ENCODE peak calls at places on chromosome 22, in six cellular contexts. V is pancreas, J is right cardiac atrium, D is tibial artery, X is DND-41, I is thoracic aorta. H is an unnamed sample.

GRCh38 chr22:35023692-35024363 is 42.1 kb upstream of the ISX start:
- DNase-seq in V (peak; percentile 84), J (peak; percentile 52), D (peak; percentile 64), X (peak; percentile 5), I (no peak), H (peak; percentile 54)

GRCh38 chr22:37237371-37238268 is 6.4 kb downstream of the RAC2 start:
- DNase-seq in V (no peak), J (no peak), D (no peak), X (no peak), I (no peak), H (no peak)

GRCh38 chr22:27032121-27032761 is 374.9 kb downstream of the MIAT start:
- DNase-seq in V (peak; percentile 85), J (peak; percentile 25), D (peak; percentile 83), X (no peak), I (peak; percentile 11), H (no peak)

GRCh38 chr22:18968011-18968749 is 32.1 kb upstream of the PRODH start:
- DNase-seq in V (peak; percentile 86), J (peak; percentile 34), D (no peak), X (peak; percentile 54), I (no peak), H (no peak)

GRCh38 chr22:20247010-20247505 is 21.1 kb downstream of the RTN4R start:
- DNase-seq in V (no peak), J (peak; percentile 65), D (no peak), X (no peak), I (no peak), H (no peak)

GRCh38 chr22:37639771-37640590 is 512 bp downstream of the SH3BP1 start:
- DNase-seq in V (peak; percentile 56), J (no peak), D (peak; percentile 67), X (peak; percentile 33), I (no peak), H (no peak)

GRCh38 chr22:34645375-34645774 is 420.6 kb upstream of the ISX start:
- DNase-seq in V (no peak), J (no peak), D (no peak), X (no peak), I (no peak), H (no peak)

GRCh38 chr22:29457730-29458129 is 19.3 kb downstream of the RFPL1 start:
- DNase-seq in V (no peak), J (no peak), D (peak; percentile 32), X (peak; percentile 16), I (no peak), H (no peak)

GRCh38 chr22:16866167-16866566 is 41.0 kb upstream of the XKR3 start:
- DNase-seq in V (no peak), J (no peak), D (no peak), X (no peak), I (no peak), H (no peak)

GRCh38 chr22:35605787-35606492 is 11.2 kb downstream of the MB start:
- DNase-seq in V (peak; percentile 36), J (peak; percentile 53), D (no peak), X (no peak), I (no peak), H (no peak)

GRCh38 chr22:22408731-22409696 is 99.5 kb downstream of the ZNF280B start:
- DNase-seq in V (no peak), J (no peak), D (no peak), X (no peak), I (no peak), H (no peak)
- H3K4me3 ChIP-seq in V (no peak overlapping the region), J (no peak overlapping the region), D (no peak overlapping the region), X (no peak overlapping the region), I (no peak overlapping the region), H (no peak overlapping the region)

DNA sequence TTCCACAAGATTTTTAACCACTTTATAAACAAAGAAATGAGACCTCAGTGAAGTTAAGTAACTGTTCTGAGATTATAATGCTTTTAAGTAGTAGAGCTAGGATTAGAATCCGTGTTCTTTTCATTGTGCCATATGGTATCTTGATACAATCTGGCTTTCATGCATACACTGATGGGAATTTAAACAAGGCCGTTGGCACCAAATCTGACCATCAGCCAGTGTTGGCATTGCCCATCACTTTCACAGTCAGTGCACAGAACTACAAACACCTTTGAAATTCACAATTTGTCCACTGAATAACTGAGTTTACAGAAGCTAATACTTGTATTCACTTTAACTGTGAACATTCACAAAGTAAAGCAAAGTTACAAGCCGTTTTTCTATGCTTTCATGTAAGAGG is 1228.0 kb downstream of the TBC1D22A start:
- DNase-seq in V (no peak), J (no peak), D (no peak), X (no peak), I (no peak), H (no peak)
- H3K4me3 ChIP-seq in V (no peak overlapping the region), J (no peak overlapping the region), D (no peak overlapping the region), X (no peak overlapping the region), I (no peak overlapping the region), H (no peak overlapping the region)

GRCh38 chr22:47334596-47334995 is 572.1 kb downstream of the TBC1D22A start:
- DNase-seq in V (no peak), J (no peak), D (no peak), X (no peak), I (no peak), H (no peak)

GRCh38 chr22:47335958-47336357 is 573.5 kb downstream of the TBC1D22A start:
- DNase-seq in V (no peak), J (no peak), D (no peak), X (no peak), I (no peak), H (no peak)

GRCh38 chr22:47335460-47335859 is 573.0 kb downstream of the TBC1D22A start:
- DNase-seq in V (no peak), J (no peak), D (no peak), X (no peak), I (no peak), H (no peak)

GRCh38 chr22:47333625-47334024 is 571.2 kb downstream of the TBC1D22A start:
- DNase-seq in V (no peak), J (no peak), D (no peak), X (no peak), I (no peak), H (no peak)

GRCh38 chr22:47337161-47337621 is 574.7 kb downstream of the TBC1D22A start:
- DNase-seq in V (no peak), J (no peak), D (no peak), X (no peak), I (no peak), H (no peak)
- H3K4me3 ChIP-seq in V (no peak overlapping the region), J (peak overlapping the region; percentile 42), D (no peak overlapping the region), X (no peak overlapping the region), I (no peak overlapping the region), H (no peak overlapping the region)

DNA sequence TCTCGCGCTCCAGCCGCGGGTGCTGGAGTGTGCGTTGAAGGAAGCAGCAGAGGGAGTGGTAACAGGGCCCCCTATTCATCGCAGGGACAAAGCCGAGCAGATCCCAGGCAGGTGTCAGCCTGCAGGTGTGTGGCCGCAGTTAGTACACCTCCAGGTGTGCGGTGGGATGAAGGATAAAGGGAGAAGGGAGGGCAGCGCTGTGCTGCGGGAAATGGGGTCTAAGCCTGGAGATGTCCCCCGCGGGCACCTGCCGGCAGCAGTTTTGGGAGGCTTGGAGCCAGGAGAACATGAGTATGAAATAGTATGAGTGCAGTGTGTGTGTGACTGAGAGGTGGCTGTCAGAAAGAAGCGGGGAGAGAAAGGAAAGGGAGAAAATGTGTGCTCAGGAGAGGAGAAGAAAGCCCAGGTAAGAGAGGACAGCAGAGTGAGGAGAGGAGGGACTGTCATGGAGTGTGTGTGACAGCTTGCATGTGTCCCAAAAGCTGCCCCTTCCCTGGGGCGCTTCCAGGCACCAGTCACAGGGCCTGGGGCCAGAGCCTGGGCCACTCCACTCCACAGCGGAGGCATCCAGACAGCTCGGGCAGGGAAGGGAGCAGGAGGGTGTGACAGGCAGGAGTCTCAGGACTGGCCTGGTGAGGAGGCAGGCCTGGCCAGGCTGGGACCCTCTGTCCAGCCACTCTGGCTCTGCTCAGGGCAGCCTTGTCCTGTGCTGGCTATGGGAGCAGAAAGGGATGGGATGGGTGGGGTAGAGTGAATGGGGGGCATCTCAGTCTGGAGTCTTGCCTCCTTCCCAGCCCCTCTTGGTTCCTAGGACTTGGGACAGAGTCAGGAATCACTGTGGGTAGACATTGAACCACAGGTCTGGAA is 831 bp downstream of the MMP11 start:
- DNase-seq in V (no peak), J (no peak), D (no peak), X (no peak), I (no peak), H (no peak)
- H3K4me3 ChIP-seq in V (peak overlapping the region; percentile 15), J (peak overlapping the region; percentile 62), D (peak overlapping the region; percentile 48), X (no peak overlapping the region), I (peak overlapping the region; percentile 80), H (no peak overlapping the region)

GRCh38 chr22:49971232-49972162 is 10.9 kb downstream of the PIM3 start:
- DNase-seq in V (no peak), J (peak; percentile 92), D (peak; percentile 92), X (peak; percentile 80), I (peak; percentile 36), H (no peak)
- H3K4me3 ChIP-seq in V (peak overlapping the region; percentile 23), J (peak overlapping the region; percentile 38), D (peak overlapping the region; percentile 57), X (peak overlapping the region; percentile 65), I (peak overlapping the region; percentile 96), H (no peak overlapping the region)

GRCh38 chr22:40955516-40955915 is 4.3 kb downstream of the RBX1 start:
- DNase-seq in V (no peak), J (no peak), D (no peak), X (no peak), I (no peak), H (no peak)
- H3K4me3 ChIP-seq in V (no peak overlapping the region), J (no peak overlapping the region), D (no peak overlapping the region), X (no peak overlapping the region), I (no peak overlapping the region), H (no peak overlapping the region)

GRCh38 chr22:45210577-45211431 is 29.9 kb downstream of the KIAA0930 start:
- DNase-seq in V (no peak), J (no peak), D (no peak), X (no peak), I (no peak), H (no peak)

GRCh38 chr22:45211848-45212247 is 28.8 kb downstream of the KIAA0930 start:
- DNase-seq in V (peak; percentile 45), J (no peak), D (no peak), X (no peak), I (no peak), H (no peak)

GRCh38 chr22:45212992-45213751 is 27.5 kb downstream of the KIAA0930 start:
- DNase-seq in V (no peak), J (peak; percentile 72), D (peak; percentile 89), X (no peak), I (peak; percentile 38), H (no peak)

GRCh38 chr22:45211435-45211834 is 29.3 kb downstream of the KIAA0930 start:
- DNase-seq in V (no peak), J (no peak), D (no peak), X (no peak), I (no peak), H (no peak)

GRCh38 chr22:45212306-45212709 is 28.4 kb downstream of the KIAA0930 start:
- DNase-seq in V (peak; percentile 65), J (peak; percentile 88), D (peak; percentile 96), X (no peak), I (peak; percentile 71), H (no peak)
- H3K4me3 ChIP-seq in V (no peak overlapping the region), J (peak overlapping the region; percentile 37), D (peak overlapping the region; percentile 43), X (no peak overlapping the region), I (peak overlapping the region; percentile 78), H (no peak overlapping the region)

GRCh38 chr22:50675553-50676199 is 3.1 kb downstream of the SHANK3 start:
- DNase-seq in V (no peak), J (no peak), D (no peak), X (no peak), I (no peak), H (no peak)
- H3K4me3 ChIP-seq in V (no peak overlapping the region), J (peak overlapping the region; percentile 69), D (peak overlapping the region; percentile 22), X (no peak overlapping the region), I (no peak overlapping the region), H (no peak overlapping the region)

GRCh38 chr22:39530136-39530535 is 2.4 kb downstream of the RPS19BP1 start:
- DNase-seq in V (peak; percentile 10), J (no peak), D (no peak), X (no peak), I (no peak), H (no peak)
- H3K4me3 ChIP-seq in V (no peak overlapping the region), J (no peak overlapping the region), D (no peak overlapping the region), X (no peak overlapping the region), I (no peak overlapping the region), H (no peak overlapping the region)

H was measured in CD4-positive, CD25-positive, alpha-beta regulatory T cell.